ENCODE peak calls at places on chromosomes 12 and 14, in six cellular contexts. V, X, R, O, D and A are unnamed samples.

GRCh38 chr12:9707356-9707755 is 25.5 kb downstream of the CLECL1 start:
- DNase-seq in V (no peak), X (no peak), R (no peak), O (no peak), D (no peak), A (no peak)

GRCh38 chr12:53222170-53223005 is 9.6 kb downstream of the RARG start:
- DNase-seq in V (no peak), X (no peak), R (no peak), O (no peak), D (no peak), A (no peak)

GRCh38 chr14:94110552-94111181 is at the start of gene IFI27:
- DNase-seq in V (peak; percentile 43), X (peak; percentile 57), R (peak; percentile 41), O (no peak), D (no peak), A (peak; percentile 48)

GRCh38 chr12:116910645-116911449 is at the start of gene FBXW8:
- DNase-seq in V (peak; percentile 51), X (peak; percentile 72), R (peak; percentile 66), O (peak; percentile 84), D (peak; percentile 85), A (peak; percentile 92)

GRCh38 chr12:51959211-51959610 is 7.7 kb downstream of the ACVR1B start:
- DNase-seq in V (no peak), X (no peak), R (peak; percentile 41), O (no peak), D (no peak), A (no peak)

GRCh38 chr14:32400480-32400879 is 71.4 kb downstream of the AKAP6 start:
- DNase-seq in V (peak; percentile 84), X (peak; percentile 85), R (peak; percentile 30), O (no peak), D (no peak), A (no peak)

GRCh38 chr12:130192667-130193345 is 30.5 kb downstream of the FZD10 start:
- DNase-seq in V (no peak), X (no peak), R (no peak), O (no peak), D (no peak), A (no peak)

GRCh38 chr12:53205747-53206146 is 1.3 kb downstream of the ITGB7 start:
- DNase-seq in V (peak; percentile 82), X (peak; percentile 89), R (peak; percentile 89), O (peak; percentile 74), D (no peak), A (peak; percentile 32)

GRCh38 chr12:68971404-68971803 is 38.4 kb upstream of the CPM start:
- DNase-seq in V (peak; percentile 77), X (peak; percentile 80), R (peak; percentile 82), O (no peak), D (no peak), A (no peak)
- H3K4me2 ChIP-seq in V (peak overlapping the region; percentile 12), X (peak overlapping the region; percentile 9), R (no peak overlapping the region), O (no peak overlapping the region), D (no peak overlapping the region), A (no peak overlapping the region)

DNA sequence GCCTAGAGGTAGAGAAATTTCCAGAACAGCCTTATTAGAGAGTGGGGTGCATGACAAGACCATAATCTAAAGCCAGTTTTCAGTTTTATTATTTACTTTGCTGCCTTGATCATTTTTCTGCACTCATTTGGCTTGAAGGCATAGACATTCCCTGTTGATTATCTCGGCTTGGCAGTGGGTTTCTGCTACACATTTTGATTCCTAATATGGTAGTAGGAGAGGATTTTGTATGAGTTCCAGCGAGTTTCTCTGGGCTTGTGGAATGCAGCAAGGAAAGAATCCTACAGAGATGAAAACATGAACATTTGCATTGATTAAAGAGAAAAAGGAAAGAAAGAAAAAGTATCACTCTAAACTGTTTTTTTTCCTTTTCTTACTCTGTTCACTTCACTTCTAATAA is 281.2 kb downstream of the PAWR start:
- DNase-seq in V (peak; percentile 89), X (peak; percentile 93), R (peak; percentile 87), O (no peak), D (peak; percentile 6), A (no peak)
- H3K4me2 ChIP-seq in V (peak overlapping the region; percentile 70), X (peak overlapping the region; percentile 48), R (peak overlapping the region; percentile 49), O (no peak overlapping the region), D (peak overlapping the region; percentile 29), A (no peak overlapping the region)

DNA sequence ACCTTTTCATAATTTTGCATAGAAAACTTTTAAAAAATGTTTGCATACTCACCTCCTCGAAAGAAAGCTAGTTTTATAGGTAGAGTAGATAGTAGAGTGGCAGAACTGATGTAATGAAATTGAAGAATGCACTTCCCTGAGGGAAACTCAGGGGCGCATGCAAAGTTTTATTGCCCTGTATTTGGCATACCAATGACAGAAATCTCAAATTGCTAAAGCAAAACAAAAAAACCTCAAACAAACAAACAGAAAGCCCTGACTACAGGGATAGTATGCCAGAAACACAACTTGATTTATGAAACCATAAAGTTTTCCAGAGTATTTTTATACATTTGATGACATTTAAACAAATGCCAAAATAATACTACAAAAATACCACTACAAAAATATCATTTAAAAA is 1.8 kb downstream of the RASSF9 start:
- DNase-seq in V (no peak), X (no peak), R (no peak), O (no peak), D (no peak), A (no peak)
- H3K4me2 ChIP-seq in V (peak overlapping the region; percentile 84), X (no peak overlapping the region), R (no peak overlapping the region), O (no peak overlapping the region), D (peak overlapping the region; percentile 74), A (no peak overlapping the region)

DNA sequence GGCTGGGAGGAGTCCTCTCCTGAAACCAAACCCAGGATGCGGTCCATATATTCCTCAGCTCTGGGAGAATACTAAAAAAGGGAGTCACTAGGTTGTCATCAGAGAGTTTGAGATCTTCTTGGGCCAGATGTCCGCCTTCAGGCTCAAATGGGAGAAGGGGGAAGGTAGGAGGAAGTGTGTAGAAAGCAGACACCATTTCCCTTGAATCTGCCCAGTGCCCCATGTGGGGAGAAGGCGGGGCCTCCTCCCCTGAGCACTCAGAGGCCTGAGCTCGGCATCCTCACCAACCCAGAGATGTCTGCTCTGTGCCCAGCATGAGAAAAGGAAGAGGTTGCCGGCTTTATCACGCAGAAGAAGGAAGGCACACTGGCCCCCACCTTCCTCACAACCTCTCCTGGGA is 37.3 kb downstream of the LTBP2 start:
- DNase-seq in V (no peak), X (no peak), R (peak; percentile 21), O (peak; percentile 33), D (no peak), A (no peak)
- H3K4me2 ChIP-seq in V (peak overlapping the region; percentile 83), X (peak overlapping the region; percentile 15), R (no peak overlapping the region), O (no peak overlapping the region), D (no peak overlapping the region), A (no peak overlapping the region)

DNA sequence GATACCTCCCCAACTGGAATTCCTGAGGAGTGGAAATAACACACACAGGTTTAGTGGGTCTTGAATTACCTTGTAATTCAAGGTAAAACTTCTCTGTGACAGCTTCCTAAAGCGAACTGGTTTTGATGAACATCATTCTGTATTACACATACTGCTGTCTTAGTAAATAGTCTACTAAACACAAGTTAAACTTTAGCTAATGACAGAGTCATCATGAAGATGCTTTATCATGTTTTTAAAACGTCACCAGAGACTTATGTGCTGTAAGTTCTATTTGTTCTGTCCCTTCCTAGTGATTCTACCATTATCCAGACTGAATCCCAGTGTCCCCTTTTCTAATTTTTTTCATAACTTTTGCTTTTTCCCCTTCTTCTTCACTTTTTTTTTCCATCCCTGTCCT is 11.6 kb upstream of the GXYLT1 start:
- DNase-seq in V (no peak), X (no peak), R (no peak), O (no peak), D (no peak), A (no peak)
- H3K4me2 ChIP-seq in V (no peak overlapping the region), X (no peak overlapping the region), R (no peak overlapping the region), O (no peak overlapping the region), D (no peak overlapping the region), A (no peak overlapping the region)

GRCh38 chr12:42633594-42633993 is 44.0 kb upstream of the PRICKLE1 start:
- DNase-seq in V (no peak), X (no peak), R (no peak), O (no peak), D (no peak), A (no peak)
- H3K4me2 ChIP-seq in V (no peak overlapping the region), X (no peak overlapping the region), R (no peak overlapping the region), O (no peak overlapping the region), D (no peak overlapping the region), A (no peak overlapping the region)

GRCh38 chr12:30679250-30679649 is 16.4 kb downstream of the IPO8 start:
- DNase-seq in V (no peak), X (no peak), R (no peak), O (no peak), D (no peak), A (no peak)

GRCh38 chr12:30678221-30678620 is 17.4 kb downstream of the IPO8 start:
- DNase-seq in V (no peak), X (no peak), R (no peak), O (no peak), D (no peak), A (no peak)
- H3K4me2 ChIP-seq in V (no peak overlapping the region), X (no peak overlapping the region), R (no peak overlapping the region), O (no peak overlapping the region), D (no peak overlapping the region), A (no peak overlapping the region)